ENCODE peak calls at places on chromosomes 5 and 9, in six cellular contexts. V, T, G, K, M and D are unnamed samples.

GRCh38 chr9:92468206-92468605 is 14.1 kb downstream of the ASPN start:
- DNase-seq in V (no peak), T (no peak), G (no peak), K (peak), M (peak), D (peak)

GRCh38 chr5:139061274-139061673 is 136.9 kb downstream of the SIL1 start:
- DNase-seq in V (no peak), T (no peak), G (peak), K (peak), M (peak), D (no peak)

GRCh38 chr5:157544623-157544989 is 31.0 kb downstream of the ADAM19 start:
- DNase-seq in V (no peak), T (no peak), G (no peak), K (no peak), M (no peak), D (no peak)

GRCh38 chr5:179219661-179220620 is 125.3 kb downstream of the ADAMTS2 start:
- DNase-seq in V (no peak), T (no peak), G (no peak), K (no peak), M (no peak), D (no peak)

GRCh38 chr5:129400395-129400983 is 59.6 kb upstream of the ADAMTS19 start:
- DNase-seq in V (no peak), T (no peak), G (no peak), K (no peak), M (no peak), D (peak)

GRCh38 chr5:177494356-177495195 is 2.8 kb downstream of the PDLIM7 start:
- DNase-seq in V (no peak), T (no peak), G (peak), K (peak), M (peak), D (peak)

GRCh38 chr9:134888603-134889195 is 8.1 kb downstream of the FCN2 start:
- DNase-seq in V (no peak), T (no peak), G (no peak), K (no peak), M (no peak), D (no peak)

GRCh38 chr9:15606667-15607472 is 54.0 kb downstream of the CCDC171 start:
- DNase-seq in V (no peak), T (no peak), G (no peak), K (peak), M (peak), D (peak)

GRCh38 chr5:147177125-147177840 is 57.5 kb upstream of the STK32A start:
- DNase-seq in V (no peak), T (no peak), G (no peak), K (peak), M (no peak), D (no peak)

GRCh38 chr9:109963079-109963478 is 183.1 kb downstream of the PALM2AKAP2 start:
- DNase-seq in V (no peak), T (no peak), G (no peak), K (no peak), M (no peak), D (no peak)

GRCh38 chr9:91489391-91489899 is 65.8 kb upstream of the NFIL3 start:
- DNase-seq in V (no peak), T (no peak), G (no peak), K (peak), M (peak), D (peak)

GRCh38 chr9:124283232-124283814 is 25.6 kb downstream of the NEK6 start:
- DNase-seq in V (no peak), T (no peak), G (no peak), K (no peak), M (no peak), D (no peak)

GRCh38 chr5:154005648-154006047 is 33.1 kb downstream of the FAM114A2 start:
- DNase-seq in V (no peak), T (no peak), G (no peak), K (no peak), M (no peak), D (no peak)

GRCh38 chr5:177111720-177112394 is 21.7 kb upstream of the NSD1 start:
- DNase-seq in V (peak), T (peak), G (peak), K (no peak), M (no peak), D (peak)

GRCh38 chr9:114169940-114170791 is 14.8 kb downstream of the COL27A1 start:
- DNase-seq in V (no peak), T (no peak), G (no peak), K (no peak), M (no peak), D (no peak)

GRCh38 chr9:137984005-137984404 is 106.4 kb downstream of the CACNA1B start:
- DNase-seq in V (no peak), T (no peak), G (no peak), K (no peak), M (no peak), D (no peak)

GRCh38 chr5:60677831-60678664 is 21.9 kb downstream of the DEPDC1B start:
- DNase-seq in V (no peak), T (no peak), G (no peak), K (peak), M (peak), D (peak)

GRCh38 chr9:110125207-110125751 is 82.7 kb downstream of the C9orf152 start:
- DNase-seq in V (no peak), T (no peak), G (peak), K (no peak), M (peak), D (peak)

GRCh38 chr5:95417971-95418370 is 26.8 kb downstream of the FAM81B start:
- DNase-seq in V (no peak), T (no peak), G (no peak), K (peak), M (peak), D (peak)

GRCh38 chr9:19028835-19029451 is 4.1 kb downstream of the SAXO1 start:
- DNase-seq in V (no peak), T (no peak), G (no peak), K (peak), M (peak), D (peak)

GRCh38 chr9:88748566-88749238 is 213.7 kb downstream of the NXNL2 start:
- DNase-seq in V (no peak), T (no peak), G (peak), K (peak), M (peak), D (no peak)

GRCh38 chr5:142966146-142966455 is 195.9 kb downstream of the ARHGAP26 start:
- DNase-seq in V (no peak), T (no peak), G (no peak), K (no peak), M (no peak), D (no peak)

GRCh38 chr5:78527925-78528324 is 120.6 kb downstream of the LHFPL2 start:
- DNase-seq in V (no peak), T (no peak), G (no peak), K (peak), M (no peak), D (no peak)

GRCh38 chr5:76342474-76342873 is 60.6 kb upstream of the IQGAP2 start:
- DNase-seq in V (no peak), T (no peak), G (no peak), K (no peak), M (no peak), D (no peak)

GRCh38 chr9:81372628-81373191 is 316.6 kb downstream of the TLE1 start:
- DNase-seq in V (no peak), T (no peak), G (peak), K (no peak), M (no peak), D (peak)

GRCh38 chr5:1111727-1112289 is at the start of gene SLC12A7:
- DNase-seq in V (peak), T (peak), G (no peak), K (peak), M (no peak), D (peak)